ENCODE peak calls at places on chromosome 9, in seven cellular contexts. U is Caco-2; K is right atrium auricular region; I is effector memory CD4-positive, alpha-beta T cell; A is lower leg skin; X is HFF-Myc; F is neuronal stem cell. E is an unnamed sample.

GRCh38 chr9:112233769-112234168 is 58.7 kb upstream of the SUSD1 start:
- DNase-seq in U (peak), K (no peak), I (no peak), A (no peak), X (no peak), F (no peak), E (no peak)

GRCh38 chr9:131732061-131732526 is 7.8 kb downstream of the RAPGEF1 start:
- DNase-seq in U (no peak), K (no peak), I (no peak), A (no peak), X (no peak), F (no peak), E (no peak)

GRCh38 chr9:98795295-98795955 is 930 bp downstream of the ANKS6 start:
- DNase-seq in U (no peak), K (peak), I (no peak), A (peak), X (no peak), F (no peak), E (no peak)

GRCh38 chr9:125839322-125839721 is 92.1 kb downstream of the PBX3 start:
- DNase-seq in U (no peak), K (no peak), I (no peak), A (no peak), X (no peak), F (no peak), E (no peak)

GRCh38 chr9:19156805-19157204 is 29.5 kb upstream of the PLIN2 start:
- DNase-seq in U (no peak), K (peak), I (no peak), A (no peak), X (no peak), F (no peak), E (no peak)

GRCh38 chr9:74458832-74459231 is 38.3 kb upstream of the RORB start:
- DNase-seq in U (no peak), K (no peak), I (no peak), A (no peak), X (no peak), F (no peak), E (peak)

GRCh38 chr9:104896131-104896530 is 31.8 kb downstream of the ABCA1 start:
- DNase-seq in U (no peak), K (no peak), I (no peak), A (no peak), X (no peak), F (no peak), E (no peak)

GRCh38 chr9:133732351-133733073 is 5.6 kb downstream of the SARDH start:
- DNase-seq in U (no peak), K (no peak), I (no peak), A (peak), X (no peak), F (no peak), E (no peak)

GRCh38 chr9:70549926-70550325 is 135.5 kb upstream of the KLF9 start:
- DNase-seq in U (no peak), K (no peak), I (no peak), A (no peak), X (no peak), F (no peak), E (no peak)

GRCh38 chr9:129416831-129417604 is 203.9 kb downstream of the C9orf50 start:
- DNase-seq in U (no peak), K (no peak), I (no peak), A (no peak), X (peak), F (no peak), E (no peak)

GRCh38 chr9:104776787-104777186 is 12.9 kb downstream of the NIPSNAP3B start:
- DNase-seq in U (no peak), K (no peak), I (no peak), A (no peak), X (no peak), F (no peak), E (no peak)

GRCh38 chr9:99023831-99024230 is 80.1 kb downstream of the COL15A1 start:
- DNase-seq in U (no peak), K (peak), I (no peak), A (no peak), X (no peak), F (no peak), E (no peak)

GRCh38 chr9:114318416-114318815 is 4.5 kb upstream of the ORM1 start:
- DNase-seq in U (no peak), K (no peak), I (no peak), A (peak), X (no peak), F (no peak), E (no peak)

GRCh38 chr9:112084334-112084733 is 90.8 kb downstream of the SUSD1 start:
- DNase-seq in U (no peak), K (no peak), I (no peak), A (no peak), X (no peak), F (no peak), E (no peak)

GRCh38 chr9:132341177-132341840 is 13.5 kb downstream of the SETX start:
- DNase-seq in U (no peak), K (no peak), I (no peak), A (no peak), X (no peak), F (no peak), E (no peak)

GRCh38 chr9:69325409-69326212 is 596 bp downstream of the ENTREP1 start:
- DNase-seq in U (no peak), K (no peak), I (no peak), A (peak), X (no peak), F (no peak), E (no peak)

GRCh38 chr9:2621678-2622360 is at the start of gene VLDLR:
- DNase-seq in U (peak), K (no peak), I (no peak), A (peak), X (no peak), F (peak), E (peak)

GRCh38 chr9:127186799-127187198 is 64.4 kb upstream of the ANGPTL2 start:
- DNase-seq in U (no peak), K (no peak), I (no peak), A (no peak), X (no peak), F (no peak), E (no peak)
- H3K4me3 ChIP-seq in U (no peak), K (no peak), I (no peak), A (no peak), X (peak), F (no peak), E (no peak)

GRCh38 chr9:120662513-120662912 is 51.8 kb downstream of the MEGF9 start:
- DNase-seq in U (no peak), K (no peak), I (no peak), A (no peak), X (no peak), F (no peak), E (no peak)

GRCh38 chr9:120663950-120664349 is 50.3 kb downstream of the MEGF9 start:
- DNase-seq in U (no peak), K (no peak), I (no peak), A (no peak), X (no peak), F (no peak), E (no peak)

GRCh38 chr9:120663380-120663779 is 50.9 kb downstream of the MEGF9 start:
- DNase-seq in U (no peak), K (no peak), I (no peak), A (no peak), X (no peak), F (no peak), E (no peak)

DNA sequence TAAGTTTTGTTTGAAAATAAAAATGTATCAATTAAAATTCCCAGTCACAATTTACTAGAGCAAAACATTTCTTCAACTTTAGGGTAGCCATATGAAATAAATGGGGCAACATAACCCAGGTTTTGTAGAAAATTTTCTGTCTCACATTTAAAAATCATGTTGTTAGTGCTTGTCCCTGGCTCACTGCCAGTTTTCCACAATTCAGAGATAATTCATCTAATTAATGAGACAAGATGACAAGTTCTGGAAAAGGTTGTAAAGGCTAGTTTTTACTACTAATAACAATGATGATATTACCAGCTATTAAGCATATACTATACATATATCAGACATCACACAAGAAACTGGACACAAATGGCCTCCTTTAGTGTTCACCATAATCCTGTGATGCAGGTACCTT is 45.9 kb downstream of the MEGF9 start:
- DNase-seq in U (no peak), K (no peak), I (no peak), A (no peak), X (no peak), F (no peak), E (no peak)
- H3K4me3 ChIP-seq in U (no peak), K (no peak), I (no peak), A (no peak), X (no peak), F (no peak), E (no peak)

DNA sequence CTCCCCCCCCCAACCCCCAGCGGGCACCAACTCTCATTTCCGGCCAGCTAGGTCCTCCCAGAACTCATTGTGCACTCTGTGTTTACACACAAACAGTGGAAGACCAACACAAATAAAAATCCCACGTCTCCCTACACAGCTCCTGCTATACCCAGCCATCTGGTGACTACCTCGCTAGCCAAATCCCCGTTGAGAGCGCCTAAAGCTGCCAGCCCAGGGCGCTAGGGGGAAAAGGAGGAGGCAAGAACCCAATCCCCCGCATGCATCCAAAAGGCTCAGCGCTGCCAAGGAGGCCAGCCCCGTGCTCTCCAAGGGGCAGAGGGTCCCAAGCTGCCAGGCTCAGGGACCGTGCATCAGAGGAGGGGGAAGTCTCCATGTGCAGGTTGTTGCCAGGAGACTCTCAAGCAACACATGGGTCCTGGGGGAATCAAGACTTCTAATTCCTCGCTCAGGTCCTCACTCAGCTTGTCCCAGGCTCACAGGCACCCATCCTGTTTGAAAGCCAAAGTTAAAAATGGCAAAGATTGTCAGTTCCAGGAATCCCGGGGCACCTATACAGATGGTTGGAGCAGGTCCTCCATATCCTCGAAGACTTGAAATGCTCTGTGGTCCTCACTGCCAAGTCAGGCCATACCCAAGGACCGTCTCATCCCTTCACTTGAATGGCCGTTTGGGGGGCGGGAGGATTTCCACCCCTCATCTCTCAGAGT is 2.7 kb downstream of the ASTN2 start:
- DNase-seq in U (no peak), K (no peak), I (no peak), A (no peak), X (no peak), F (no peak), E (no peak)
- H3K4me3 ChIP-seq in U (no peak), K (no peak), I (no peak), A (no peak), X (no peak), F (no peak), E (no peak)

DNA sequence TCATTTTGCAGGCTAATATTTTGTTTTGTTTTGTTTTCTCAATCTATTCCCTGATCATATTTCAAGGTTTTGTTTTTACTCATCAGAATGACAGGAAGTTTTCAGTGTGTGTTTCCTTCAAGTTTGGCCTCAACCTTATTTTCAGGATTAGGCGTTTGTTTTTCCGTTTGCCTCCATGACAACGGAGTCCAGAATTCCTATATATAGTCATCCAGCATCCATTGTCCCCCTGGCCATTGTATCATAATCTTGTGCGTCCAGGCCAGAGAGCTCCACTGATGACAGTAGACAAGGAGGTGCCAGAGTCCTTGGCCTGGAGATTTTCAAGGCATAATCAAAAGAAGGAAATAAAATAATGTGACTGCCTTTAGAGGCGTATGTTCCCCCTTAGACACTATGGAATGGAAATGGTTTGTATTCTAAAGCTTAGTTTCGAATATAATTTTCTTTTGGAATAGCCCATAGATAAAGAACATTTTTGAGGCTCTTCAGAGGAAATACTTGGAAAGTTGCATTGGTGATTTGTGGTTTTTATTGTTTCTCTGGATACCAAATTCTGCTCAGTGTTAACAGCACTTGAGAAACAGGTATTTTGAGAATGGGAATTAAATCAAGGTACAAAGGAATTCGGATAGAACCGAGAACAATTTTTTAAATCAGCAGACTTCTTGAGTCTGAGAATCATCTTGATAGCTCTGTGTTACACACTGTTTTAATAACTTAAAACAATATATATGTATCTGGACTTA is 99.8 kb downstream of the ZNF462 start:
- DNase-seq in U (no peak), K (peak), I (no peak), A (no peak), X (no peak), F (no peak), E (no peak)
- H3K4me3 ChIP-seq in U (no peak), K (no peak), I (no peak), A (no peak), X (no peak), F (no peak), E (no peak)

DNA sequence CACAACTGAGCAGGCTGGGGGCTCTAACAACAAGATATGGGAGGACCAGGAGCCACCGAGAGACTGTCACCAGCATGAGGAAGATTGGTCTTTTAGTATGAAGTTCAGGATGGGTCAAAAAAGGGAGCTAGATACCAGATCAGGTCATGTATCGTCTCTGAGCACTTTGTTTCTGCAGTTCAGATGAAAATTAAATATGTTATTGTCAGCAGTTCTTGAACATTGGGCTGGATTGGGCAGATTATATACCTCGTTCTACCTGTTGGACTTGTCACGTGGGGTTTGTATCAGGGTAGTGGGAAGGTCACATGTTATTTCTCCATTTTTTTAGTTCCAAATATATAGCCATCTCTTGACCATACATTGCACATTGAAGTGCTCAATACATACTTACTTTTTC is 47.3 kb downstream of the RCL1 start:
- DNase-seq in U (no peak), K (no peak), I (no peak), A (no peak), X (no peak), F (no peak), E (no peak)
- H3K4me3 ChIP-seq in U (no peak), K (no peak), I (no peak), A (no peak), X (no peak), F (no peak), E (no peak)

GRCh38 chr9:128067898-128068655 is at the start of gene SLC25A25:
- DNase-seq in U (peak), K (peak), I (peak), A (peak), X (peak), F (peak), E (peak)

GRCh38 chr9:128070874-128071273 is 2.8 kb downstream of the SLC25A25 start:
- DNase-seq in U (no peak), K (no peak), I (no peak), A (no peak), X (no peak), F (no peak), E (no peak)

GRCh38 chr9:128067622-128067897 is 440 bp upstream of the NAIF1 start:
- DNase-seq in U (no peak), K (no peak), I (no peak), A (no peak), X (no peak), F (no peak), E (no peak)

GRCh38 chr9:128066713-128067621 is at the start of gene NAIF1:
- DNase-seq in U (peak), K (peak), I (peak), A (peak), X (peak), F (peak), E (peak)

GRCh38 chr9:128068656-128069221 is 707 bp downstream of the SLC25A25 start:
- DNase-seq in U (no peak), K (no peak), I (no peak), A (no peak), X (no peak), F (no peak), E (no peak)
- H3K4me3 ChIP-seq in U (peak), K (peak), I (peak), A (peak), X (peak), F (peak), E (peak)

DNA sequence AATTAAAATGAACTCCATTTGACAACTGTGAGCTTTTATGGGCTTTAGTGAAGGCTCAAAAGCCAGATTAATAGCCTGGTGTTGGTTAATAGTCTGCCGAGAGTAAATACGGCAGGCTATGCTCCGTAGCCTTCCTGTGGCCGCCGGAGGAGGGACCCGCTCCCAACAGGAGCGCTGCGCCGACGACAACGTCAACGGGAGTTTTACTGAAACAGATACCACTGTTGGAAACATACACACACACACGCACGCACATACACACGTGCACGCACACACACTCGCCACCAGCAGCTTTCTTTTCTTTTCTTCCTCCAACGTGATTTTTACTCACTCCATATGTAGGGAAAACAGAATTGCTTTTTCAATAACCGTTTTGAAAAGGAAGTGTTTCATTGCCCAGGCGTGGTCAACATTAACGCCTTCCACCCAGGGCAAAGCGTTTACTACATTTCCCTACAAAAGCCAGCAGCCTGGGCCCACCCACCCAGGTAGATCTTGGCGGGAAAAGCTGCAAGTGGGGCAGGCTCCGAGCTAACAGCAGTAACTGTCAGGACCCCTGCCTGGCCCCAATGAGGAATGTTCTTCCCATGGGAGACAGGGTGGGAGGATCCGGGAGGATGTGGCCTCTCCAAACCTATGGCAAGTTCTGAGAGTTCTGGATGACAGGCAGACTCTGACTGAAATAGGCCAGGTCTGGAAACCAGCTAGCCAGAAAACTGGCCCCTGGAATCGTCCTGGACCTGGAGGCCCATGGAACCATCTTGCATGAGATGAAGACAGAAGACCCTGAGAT is 72.3 kb downstream of the PAX5 start:
- DNase-seq in U (no peak), K (no peak), I (no peak), A (peak), X (peak), F (no peak), E (no peak)
- H3K4me3 ChIP-seq in U (no peak), K (no peak), I (no peak), A (no peak), X (no peak), F (no peak), E (no peak)

GRCh38 chr9:13088734-13089427 is 190.6 kb downstream of the MPDZ start:
- DNase-seq in U (peak), K (no peak), I (no peak), A (no peak), X (peak), F (peak), E (peak)
- H3K4me3 ChIP-seq in U (no peak), K (no peak), I (no peak), A (no peak), X (no peak), F (no peak), E (no peak)

DNA sequence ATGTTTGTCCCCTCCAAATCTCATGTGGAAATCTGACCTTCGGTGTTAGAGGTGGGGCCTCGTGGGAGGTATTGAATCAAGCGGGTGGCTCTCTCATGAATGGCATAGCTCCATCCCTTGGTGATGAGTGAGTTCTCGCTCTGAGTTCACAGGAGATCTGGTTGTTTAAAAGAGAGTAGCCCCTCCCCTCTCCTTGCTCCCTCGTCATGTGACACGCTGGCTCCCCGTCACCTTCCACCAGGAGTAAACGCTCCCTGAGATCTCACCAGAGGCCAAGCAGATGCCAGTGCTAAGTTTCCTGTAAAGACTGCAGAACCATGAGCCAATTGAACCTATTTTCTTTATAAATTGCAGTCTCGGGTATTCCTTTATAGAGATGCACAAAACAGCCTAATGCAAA is 74.5 kb downstream of the RASEF start:
- DNase-seq in U (no peak), K (no peak), I (no peak), A (no peak), X (no peak), F (no peak), E (no peak)
- H3K4me3 ChIP-seq in U (no peak), K (no peak), I (no peak), A (no peak), X (no peak), F (no peak), E (no peak)